ENCODE peak calls at places on chromosomes 12 and 14, in seven cellular contexts. One of them, this sample, is unnamed.

GRCh38 chr12:53737951-53738833 is 10.9 kb upstream of the CALCOCO1 start:
- DNase-seq in IMR-90: no peak
- DNase-seq in right atrium auricular region: no peak
- DNase-seq in ovary: no peak
- DNase-seq in mesendoderm: peak; percentile 30
- DNase-seq in heart right ventricle: no peak
- DNase-seq in left lung: no peak
- DNase-seq in this sample: peak; percentile 50

GRCh38 chr12:11482955-11483354 is 87.6 kb upstream of the PRB2 start:
- DNase-seq in IMR-90: peak; percentile 37
- DNase-seq in left lung: no peak
- DNase-seq in mesendoderm: no peak
- DNase-seq in heart right ventricle: no peak
- DNase-seq in ovary: no peak
- DNase-seq in right atrium auricular region: no peak
- DNase-seq in this sample: no peak

GRCh38 chr12:388547-389137 is 478 bp downstream of the KDM5A start:
- DNase-seq in IMR-90: peak; percentile 30
- DNase-seq in left lung: peak; percentile 47
- DNase-seq in right atrium auricular region: no peak
- DNase-seq in ovary: no peak
- DNase-seq in heart right ventricle: no peak
- DNase-seq in mesendoderm: peak; percentile 53
- DNase-seq in this sample: peak; percentile 46

GRCh38 chr14:101110729-101111619 is 207.5 kb upstream of the RTL1 start:
- DNase-seq in IMR-90: no peak
- DNase-seq in ovary: no peak
- DNase-seq in mesendoderm: no peak
- DNase-seq in right atrium auricular region: peak; percentile 32
- DNase-seq in left lung: peak; percentile 25
- DNase-seq in heart right ventricle: no peak
- DNase-seq in this sample: no peak

GRCh38 chr14:105891221-105891602 is 364.8 kb downstream of the TMEM121 start:
- DNase-seq in heart right ventricle: no peak
- DNase-seq in right atrium auricular region: no peak
- DNase-seq in IMR-90: no peak
- DNase-seq in mesendoderm: no peak
- DNase-seq in left lung: peak; percentile 14
- DNase-seq in ovary: no peak
- DNase-seq in this sample: peak; percentile 32

GRCh38 chr14:69505338-69506240 is 21.1 kb downstream of the PLEKHD1 start:
- DNase-seq in left lung: no peak
- DNase-seq in heart right ventricle: no peak
- DNase-seq in IMR-90: no peak
- DNase-seq in right atrium auricular region: no peak
- DNase-seq in mesendoderm: no peak
- DNase-seq in ovary: no peak
- DNase-seq in this sample: no peak

GRCh38 chr12:34602213-34602940 is 580.1 kb downstream of the ALG10 start:
- DNase-seq in left lung: no peak
- DNase-seq in right atrium auricular region: no peak
- DNase-seq in IMR-90: no peak
- DNase-seq in heart right ventricle: no peak
- DNase-seq in ovary: no peak
- DNase-seq in mesendoderm: no peak
- DNase-seq in this sample: no peak

GRCh38 chr14:91413547-91414474 is 3.8 kb downstream of the CCDC88C start:
- DNase-seq in ovary: no peak
- DNase-seq in IMR-90: no peak
- DNase-seq in mesendoderm: peak; percentile 95
- DNase-seq in right atrium auricular region: no peak
- DNase-seq in left lung: peak; percentile 83
- DNase-seq in heart right ventricle: no peak
- DNase-seq in this sample: peak; percentile 67

GRCh38 chr12:92784795-92785562 is 82.2 kb downstream of the PLEKHG7 start:
- DNase-seq in mesendoderm: peak; percentile 89
- DNase-seq in right atrium auricular region: no peak
- DNase-seq in IMR-90: peak; percentile 79
- DNase-seq in ovary: no peak
- DNase-seq in left lung: no peak
- DNase-seq in heart right ventricle: peak; percentile 23
- DNase-seq in this sample: no peak

GRCh38 chr12:108969622-108970021 is 51.2 kb downstream of the SVOP start:
- DNase-seq in ovary: no peak
- DNase-seq in left lung: no peak
- DNase-seq in mesendoderm: no peak
- DNase-seq in IMR-90: no peak
- DNase-seq in heart right ventricle: no peak
- DNase-seq in right atrium auricular region: no peak
- DNase-seq in this sample: no peak

GRCh38 chr12:55937956-55938355 is 7.0 kb downstream of the DGKA start:
- DNase-seq in right atrium auricular region: no peak
- DNase-seq in ovary: no peak
- DNase-seq in IMR-90: peak; percentile 17
- DNase-seq in heart right ventricle: no peak
- DNase-seq in left lung: no peak
- DNase-seq in mesendoderm: peak; percentile 26
- DNase-seq in this sample: no peak

GRCh38 chr12:68042212-68042699 is 53.0 kb downstream of the IFNG-AS1 start:
- DNase-seq in heart right ventricle: peak; percentile 3
- DNase-seq in ovary: no peak
- DNase-seq in right atrium auricular region: no peak
- DNase-seq in left lung: no peak
- DNase-seq in mesendoderm: peak; percentile 39
- DNase-seq in IMR-90: peak; percentile 3
- DNase-seq in this sample: peak; percentile 6

GRCh38 chr14:39665084-39665483 is 232.9 kb upstream of the FBXO33 start:
- DNase-seq in IMR-90: no peak
- DNase-seq in left lung: no peak
- DNase-seq in mesendoderm: no peak
- DNase-seq in right atrium auricular region: no peak
- DNase-seq in ovary: no peak
- DNase-seq in heart right ventricle: no peak
- DNase-seq in this sample: no peak

GRCh38 chr14:75088566-75089373 is 19.3 kb downstream of the ZC2HC1C start:
- DNase-seq in left lung: no peak
- DNase-seq in right atrium auricular region: no peak
- DNase-seq in ovary: peak; percentile 18
- DNase-seq in IMR-90: peak; percentile 65
- DNase-seq in mesendoderm: peak; percentile 73
- DNase-seq in heart right ventricle: peak; percentile 61
- DNase-seq in this sample: no peak

GRCh38 chr12:77727442-77728001 is 103.2 kb upstream of the NAV3 start:
- DNase-seq in left lung: no peak
- DNase-seq in mesendoderm: no peak
- DNase-seq in ovary: no peak
- DNase-seq in IMR-90: no peak
- DNase-seq in heart right ventricle: no peak
- DNase-seq in right atrium auricular region: no peak
- DNase-seq in this sample: no peak

GRCh38 chr14:97213720-97214119 is 416.5 kb downstream of the VRK1 start:
- DNase-seq in mesendoderm: no peak
- DNase-seq in heart right ventricle: no peak
- DNase-seq in ovary: no peak
- DNase-seq in IMR-90: no peak
- DNase-seq in left lung: no peak
- DNase-seq in right atrium auricular region: no peak
- DNase-seq in this sample: no peak

GRCh38 chr12:10341892-10342509 is 34.3 kb downstream of the KLRD1 start:
- DNase-seq in mesendoderm: no peak
- DNase-seq in heart right ventricle: no peak
- DNase-seq in ovary: no peak
- DNase-seq in IMR-90: no peak
- DNase-seq in left lung: no peak
- DNase-seq in right atrium auricular region: no peak
- DNase-seq in this sample: no peak

GRCh38 chr12:87870061-87870460 is 159.1 kb downstream of the C12orf50 start:
- DNase-seq in ovary: no peak
- DNase-seq in heart right ventricle: no peak
- DNase-seq in left lung: no peak
- DNase-seq in right atrium auricular region: no peak
- DNase-seq in mesendoderm: no peak
- DNase-seq in IMR-90: peak; percentile 51
- DNase-seq in this sample: no peak

DNA sequence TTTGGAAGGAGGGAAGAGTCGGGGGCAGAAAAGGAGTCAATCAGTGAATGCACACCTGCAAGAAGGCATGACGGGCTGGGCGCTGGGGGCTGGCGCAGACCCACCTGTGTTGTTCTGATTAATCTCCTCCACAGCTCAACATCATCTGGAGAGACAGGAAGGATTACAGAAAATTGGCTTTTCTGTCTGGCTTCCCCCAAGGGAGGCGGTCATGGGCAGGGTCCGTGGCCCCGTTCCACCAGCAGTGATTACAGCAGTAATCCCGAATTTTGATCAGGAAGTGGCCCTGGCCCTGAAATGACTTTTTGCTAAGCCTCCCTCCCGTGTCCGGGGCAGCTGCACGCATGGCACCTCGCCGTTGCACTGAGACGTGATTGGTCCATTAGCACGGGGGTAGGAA is 24.4 kb upstream of the GALNT9 start:
- DNase-seq in heart right ventricle: no peak
- DNase-seq in mesendoderm: no peak
- DNase-seq in left lung: no peak
- DNase-seq in IMR-90: no peak
- DNase-seq in ovary: no peak
- DNase-seq in right atrium auricular region: no peak
- DNase-seq in this sample: no peak
- H3K27me3 ChIP-seq in heart right ventricle: peaks cover 33% of the 10 kb centered on the region
- H3K27me3 ChIP-seq in mesendoderm: no peaks in the 10 kb centered on the region
- H3K27me3 ChIP-seq in left lung: peaks cover 59% of the 10 kb centered on the region
- H3K27me3 ChIP-seq in IMR-90: no peaks in the 10 kb centered on the region
- H3K27me3 ChIP-seq in ovary: no peaks in the 10 kb centered on the region
- H3K27me3 ChIP-seq in right atrium auricular region: no peaks in the 10 kb centered on the region
- H3K27me3 ChIP-seq in this sample: no peaks in the 10 kb centered on the region

GRCh38 chr14:62118461-62118860 is 356.2 kb downstream of the SNAPC1 start:
- DNase-seq in mesendoderm: no peak
- DNase-seq in ovary: no peak
- DNase-seq in right atrium auricular region: no peak
- DNase-seq in left lung: no peak
- DNase-seq in IMR-90: no peak
- DNase-seq in heart right ventricle: no peak
- DNase-seq in this sample: no peak

GRCh38 chr14:62117718-62118164 is 355.5 kb downstream of the SNAPC1 start:
- DNase-seq in IMR-90: peak; percentile 0
- DNase-seq in ovary: no peak
- DNase-seq in right atrium auricular region: no peak
- DNase-seq in mesendoderm: no peak
- DNase-seq in left lung: no peak
- DNase-seq in heart right ventricle: no peak
- DNase-seq in this sample: no peak

GRCh38 chr14:62118871-62119270 is 356.7 kb downstream of the SNAPC1 start:
- DNase-seq in IMR-90: no peak
- DNase-seq in right atrium auricular region: no peak
- DNase-seq in ovary: no peak
- DNase-seq in heart right ventricle: no peak
- DNase-seq in mesendoderm: no peak
- DNase-seq in left lung: no peak
- DNase-seq in this sample: no peak

DNA sequence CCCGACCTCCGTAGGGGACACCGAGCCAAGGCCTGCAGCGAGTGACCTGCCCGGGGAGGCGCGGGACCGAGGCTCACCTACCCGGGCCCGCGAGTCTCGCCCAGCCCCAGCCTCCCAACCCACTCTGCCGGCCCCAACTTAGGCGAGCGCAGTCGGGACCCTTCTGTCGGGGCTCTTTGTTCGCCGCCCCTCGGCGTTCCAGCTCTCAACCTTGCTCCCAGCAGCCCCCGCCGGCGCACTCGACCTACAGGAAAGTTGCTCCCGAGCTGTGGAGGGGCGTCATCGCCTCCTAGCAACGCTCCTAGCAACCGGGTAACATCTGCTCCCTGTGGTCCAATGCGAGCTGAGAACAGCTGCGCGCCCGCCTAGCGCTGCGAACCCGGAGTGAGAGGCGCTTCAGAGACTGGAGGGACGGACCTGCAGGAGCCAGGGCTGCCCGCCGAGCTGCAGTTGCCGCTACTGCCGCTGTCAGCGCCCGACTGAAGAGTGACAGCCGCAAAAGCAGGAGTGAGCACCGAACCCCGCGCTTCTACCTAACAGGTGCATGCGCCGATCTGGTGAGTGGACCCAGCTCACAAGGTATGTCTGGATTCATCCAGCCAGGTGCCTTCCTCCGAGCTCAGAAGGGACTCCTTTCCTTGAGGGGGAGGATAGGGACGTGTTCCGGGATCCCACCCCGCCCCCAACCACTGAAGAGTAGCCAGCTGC is 354.9 kb downstream of the SNAPC1 start:
- DNase-seq in right atrium auricular region: peak; percentile 64
- DNase-seq in left lung: peak; percentile 50
- DNase-seq in ovary: no peak
- DNase-seq in IMR-90: peak; percentile 83
- DNase-seq in mesendoderm: peak; percentile 98
- DNase-seq in heart right ventricle: peak; percentile 43
- DNase-seq in this sample: peak; percentile 55
- H3K4me3 ChIP-seq in right atrium auricular region: peak overlapping the region; percentile 44
- H3K4me3 ChIP-seq in left lung: no peak overlapping the region
- H3K4me3 ChIP-seq in ovary: no peak overlapping the region
- H3K4me3 ChIP-seq in IMR-90: peak overlapping the region; percentile 69
- H3K4me3 ChIP-seq in mesendoderm: no peak overlapping the region
- H3K4me3 ChIP-seq in heart right ventricle: peak overlapping the region; percentile 44
- H3K4me3 ChIP-seq in this sample: peak overlapping the region; percentile 48

GRCh38 chr12:114698566-114699163 is 14.7 kb upstream of the TBX3 start:
- DNase-seq in IMR-90: no peak
- DNase-seq in mesendoderm: peak; percentile 68
- DNase-seq in ovary: no peak
- DNase-seq in right atrium auricular region: no peak
- DNase-seq in left lung: no peak
- DNase-seq in heart right ventricle: no peak
- DNase-seq in this sample: no peak
- H3K27me3 ChIP-seq in IMR-90: peaks cover 9% of the 10 kb centered on the region
- H3K27me3 ChIP-seq in mesendoderm: peaks cover 52% of the 10 kb centered on the region
- H3K27me3 ChIP-seq in ovary: no peaks in the 10 kb centered on the region
- H3K27me3 ChIP-seq in right atrium auricular region: peaks cover 57% of the 10 kb centered on the region
- H3K27me3 ChIP-seq in left lung: peaks cover 97% of the 10 kb centered on the region
- H3K27me3 ChIP-seq in heart right ventricle: peaks cover 95% of the 10 kb centered on the region
- H3K27me3 ChIP-seq in this sample: peaks cover 24% of the 10 kb centered on the region

GRCh38 chr12:41193321-41193720 is 5.2 kb downstream of the PDZRN4 start:
- DNase-seq in right atrium auricular region: no peak
- DNase-seq in mesendoderm: no peak
- DNase-seq in left lung: no peak
- DNase-seq in IMR-90: no peak
- DNase-seq in heart right ventricle: no peak
- DNase-seq in ovary: no peak
- DNase-seq in this sample: no peak

GRCh38 chr12:41188841-41189394 is 798 bp downstream of the PDZRN4 start:
- DNase-seq in IMR-90: no peak
- DNase-seq in ovary: no peak
- DNase-seq in right atrium auricular region: no peak
- DNase-seq in left lung: no peak
- DNase-seq in heart right ventricle: no peak
- DNase-seq in mesendoderm: no peak
- DNase-seq in this sample: no peak

GRCh38 chr12:41189395-41190251 is 1.5 kb downstream of the PDZRN4 start:
- DNase-seq in IMR-90: no peak
- DNase-seq in mesendoderm: peak; percentile 23
- DNase-seq in right atrium auricular region: no peak
- DNase-seq in ovary: no peak
- DNase-seq in left lung: no peak
- DNase-seq in heart right ventricle: no peak
- DNase-seq in this sample: no peak

GRCh38 chr12:41188058-41188840 is at the start of gene PDZRN4:
- DNase-seq in right atrium auricular region: peak; percentile 60
- DNase-seq in mesendoderm: peak; percentile 57
- DNase-seq in ovary: peak; percentile 20
- DNase-seq in heart right ventricle: no peak
- DNase-seq in left lung: no peak
- DNase-seq in IMR-90: no peak
- DNase-seq in this sample: no peak

GRCh38 chr12:41190360-41190759 is 2.2 kb downstream of the PDZRN4 start:
- DNase-seq in right atrium auricular region: no peak
- DNase-seq in left lung: no peak
- DNase-seq in mesendoderm: peak; percentile 37
- DNase-seq in heart right ventricle: no peak
- DNase-seq in ovary: no peak
- DNase-seq in IMR-90: no peak
- DNase-seq in this sample: no peak
- H3K4me3 ChIP-seq in right atrium auricular region: peak overlapping the region; percentile 47
- H3K4me3 ChIP-seq in left lung: no peak overlapping the region
- H3K4me3 ChIP-seq in mesendoderm: no peak overlapping the region
- H3K4me3 ChIP-seq in heart right ventricle: peak overlapping the region; percentile 39
- H3K4me3 ChIP-seq in ovary: peak overlapping the region; percentile 52
- H3K4me3 ChIP-seq in IMR-90: no peak overlapping the region
- H3K4me3 ChIP-seq in this sample: no peak overlapping the region

This sample was measured in CD8-positive, alpha-beta T cell.